ENCODE peak calls at places on chromosomes 1 and 21, in six cellular contexts. T, J, H, X, C and U are unnamed samples.

GRCh38 chr1:6410248-6410893 is 9.3 kb downstream of the HES2 start:
- DNase-seq in C (no peak), H (no peak), T (peak; percentile 39), J (no peak), X (no peak), U (no peak)

GRCh38 chr1:156644146-156644545 is 2.2 kb downstream of the BCAN start:
- DNase-seq in T (no peak), C (no peak), H (no peak), J (no peak), X (no peak), U (no peak)

GRCh38 chr1:198641506-198641905 is 2.7 kb downstream of the PTPRC start:
- DNase-seq in C (no peak), T (no peak), X (no peak), J (no peak), H (no peak), U (no peak)

GRCh38 chr1:235102993-235103411 is 25.6 kb downstream of the TOMM20 start:
- DNase-seq in C (no peak), J (no peak), T (no peak), X (no peak), H (no peak), U (no peak)

GRCh38 chr21:34890724-34891609 is 158.1 kb downstream of the RUNX1 start:
- DNase-seq in H (no peak), T (no peak), J (no peak), X (no peak), C (no peak), U (no peak)

GRCh38 chr1:93766451-93766850 is 84.8 kb upstream of the BCAR3 start:
- DNase-seq in H (no peak), X (no peak), T (no peak), J (no peak), C (no peak), U (no peak)

GRCh38 chr21:35136586-35137254 is 87.6 kb upstream of the RUNX1 start:
- DNase-seq in T (peak; percentile 49), H (no peak), C (no peak), J (peak; percentile 58), X (no peak), U (no peak)

GRCh38 chr1:101291562-101292035 is 54.8 kb downstream of the S1PR1 start:
- DNase-seq in H (no peak), T (peak; percentile 83), C (no peak), X (no peak), J (no peak), U (no peak)

GRCh38 chr1:43648448-43648847 is 1.5 kb upstream of the KDM4A start:
- DNase-seq in H (no peak), T (no peak), X (no peak), J (peak; percentile 1), C (no peak), U (no peak)

GRCh38 chr1:183609313-183609712 is 19.1 kb upstream of the NCF2 start:
- DNase-seq in T (peak; percentile 43), X (no peak), H (no peak), J (peak; percentile 27), C (no peak), U (no peak)

GRCh38 chr1:157691285-157691920 is 9.2 kb downstream of the FCRL3 start:
- DNase-seq in T (peak; percentile 7), C (no peak), H (peak; percentile 25), J (peak; percentile 33), X (no peak), U (no peak)

GRCh38 chr1:109959974-109960744 is 24.4 kb upstream of the AHCYL1 start:
- DNase-seq in C (no peak), X (no peak), H (no peak), J (no peak), T (peak; percentile 96), U (no peak)

GRCh38 chr1:20319456-20319855 is 28.8 kb downstream of the VWA5B1 start:
- DNase-seq in J (no peak), C (no peak), T (no peak), H (no peak), X (no peak), U (no peak)

GRCh38 chr1:22652881-22653316 is at the start of gene C1QB:
- DNase-seq in J (no peak), T (no peak), C (no peak), X (no peak), H (no peak), U (no peak)

GRCh38 chr1:209805875-209806760 is at the start of gene IRF6:
- DNase-seq in J (peak; percentile 96), X (peak; percentile 93), T (no peak), C (no peak), H (peak; percentile 72), U (peak; percentile 69)

GRCh38 chr1:236759252-236759859 is 35.7 kb upstream of the MTR start:
- DNase-seq in X (no peak), T (peak; percentile 35), H (peak; percentile 24), C (peak; percentile 7), J (peak; percentile 47), U (no peak)

GRCh38 chr1:99986656-99987225 is 16.9 kb downstream of the SLC35A3 start:
- DNase-seq in J (no peak), T (peak; percentile 35), X (no peak), H (no peak), C (no peak), U (no peak)

GRCh38 chr21:37475186-37475868 is 108.8 kb downstream of the DYRK1A start:
- DNase-seq in X (no peak), H (no peak), T (no peak), J (no peak), C (no peak), U (no peak)

GRCh38 chr1:2509589-2509988 is 16.8 kb downstream of the PANK4 start:
- DNase-seq in H (no peak), J (no peak), T (no peak), C (no peak), X (no peak), U (no peak)

GRCh38 chr1:22131875-22132486 is 10.9 kb downstream of the WNT4 start:
- DNase-seq in C (no peak), H (peak; percentile 94), J (peak; percentile 85), X (peak; percentile 43), T (peak; percentile 30), U (peak; percentile 90)

GRCh38 chr1:229485318-229485717 is 22.8 kb downstream of the NUP133 start:
- DNase-seq in X (no peak), H (no peak), T (no peak), C (no peak), J (no peak), U (no peak)

GRCh38 chr1:12003762-12004161 is 15.5 kb upstream of the MIIP start:
- DNase-seq in X (no peak), H (no peak), C (no peak), J (no peak), T (no peak), U (no peak)

GRCh38 chr1:12007204-12007603 is 12.1 kb upstream of the MIIP start:
- DNase-seq in H (no peak), T (no peak), X (no peak), C (no peak), J (no peak), U (no peak)

GRCh38 chr1:12006167-12006921 is 13.0 kb upstream of the MIIP start:
- DNase-seq in C (no peak), T (no peak), J (peak; percentile 49), X (no peak), H (no peak), U (no peak)

GRCh38 chr1:12001996-12002493 is 17.3 kb upstream of the MIIP start:
- DNase-seq in T (no peak), X (no peak), H (no peak), C (no peak), J (no peak), U (no peak)

DNA sequence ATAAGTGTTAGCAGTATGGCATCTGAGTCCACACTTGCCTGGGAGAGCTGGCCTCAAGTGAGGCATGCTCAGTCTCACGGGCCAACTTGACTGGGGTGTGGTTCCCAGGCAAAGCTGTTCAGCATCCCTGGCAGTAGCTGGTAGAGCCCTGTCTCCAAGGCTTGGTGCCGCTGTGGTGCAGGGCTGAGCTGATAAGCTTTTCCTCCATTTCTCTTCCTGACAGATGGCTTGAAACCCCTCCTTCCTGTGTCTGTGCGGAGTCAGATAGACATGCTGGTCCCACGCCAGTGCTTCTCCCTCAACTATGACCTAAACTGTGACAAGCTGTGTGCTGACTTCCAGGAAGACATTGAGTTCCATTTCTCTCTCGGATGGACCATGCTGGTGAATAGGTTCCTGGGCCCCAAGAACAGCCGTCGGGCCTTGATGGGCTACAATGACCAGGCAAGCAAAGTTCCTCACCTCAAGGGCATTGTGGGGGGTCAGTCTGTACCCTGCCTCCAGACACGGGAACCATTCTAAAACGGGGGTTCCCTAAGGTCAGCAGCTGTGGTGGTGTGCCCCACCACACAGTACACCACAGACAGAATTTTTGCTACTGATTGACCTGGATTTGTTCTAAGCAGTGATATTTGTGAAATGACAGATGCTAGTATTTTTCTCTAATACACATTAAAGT is 13.7 kb upstream of the MIIP start:
- DNase-seq in T (no peak), J (peak; percentile 91), C (no peak), X (no peak), H (no peak), U (no peak)
- TF ChIP-seq POLR2A in T (no peak), J (no peak), C (no peak), X (no peak), H (no peak), U (no peak)

DNA sequence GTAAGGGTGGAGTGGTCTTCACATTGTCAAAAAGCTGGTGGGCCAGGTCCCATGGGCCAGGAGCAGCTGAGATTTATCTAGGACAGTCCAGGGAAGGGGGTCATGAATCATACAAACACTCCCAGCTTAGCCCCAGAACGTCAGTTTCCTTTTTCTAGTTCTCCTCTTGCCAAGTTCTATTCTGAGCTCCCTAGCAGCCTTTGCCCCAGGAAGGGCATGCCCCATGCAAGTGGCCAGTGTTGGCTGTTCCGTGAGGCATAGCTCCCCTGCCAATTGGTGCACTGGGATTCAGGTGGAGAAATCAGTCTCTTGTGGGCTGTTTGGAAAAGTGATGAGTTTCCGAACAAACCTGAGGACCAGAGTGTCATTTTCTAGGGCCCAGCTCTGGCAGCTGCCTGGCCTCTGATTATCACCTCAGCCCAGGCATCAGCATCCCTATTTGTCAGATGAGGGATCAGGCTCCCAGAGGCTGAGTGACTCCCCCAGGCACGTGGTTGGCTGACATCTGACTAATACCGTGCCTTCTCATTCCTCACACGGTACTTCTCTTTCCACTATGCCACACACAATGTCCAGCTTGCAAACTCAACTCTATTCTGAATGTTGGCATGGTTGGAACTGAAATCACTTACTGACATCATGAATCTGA is 14.2 kb upstream of the MYOM3 start:
- DNase-seq in T (no peak), C (no peak), H (no peak), X (no peak), J (no peak), U (no peak)
- TF ChIP-seq POLR2AphosphoS5 in T (no peak), C (no peak), H (no peak), X (no peak), J (no peak), U (no peak)

DNA sequence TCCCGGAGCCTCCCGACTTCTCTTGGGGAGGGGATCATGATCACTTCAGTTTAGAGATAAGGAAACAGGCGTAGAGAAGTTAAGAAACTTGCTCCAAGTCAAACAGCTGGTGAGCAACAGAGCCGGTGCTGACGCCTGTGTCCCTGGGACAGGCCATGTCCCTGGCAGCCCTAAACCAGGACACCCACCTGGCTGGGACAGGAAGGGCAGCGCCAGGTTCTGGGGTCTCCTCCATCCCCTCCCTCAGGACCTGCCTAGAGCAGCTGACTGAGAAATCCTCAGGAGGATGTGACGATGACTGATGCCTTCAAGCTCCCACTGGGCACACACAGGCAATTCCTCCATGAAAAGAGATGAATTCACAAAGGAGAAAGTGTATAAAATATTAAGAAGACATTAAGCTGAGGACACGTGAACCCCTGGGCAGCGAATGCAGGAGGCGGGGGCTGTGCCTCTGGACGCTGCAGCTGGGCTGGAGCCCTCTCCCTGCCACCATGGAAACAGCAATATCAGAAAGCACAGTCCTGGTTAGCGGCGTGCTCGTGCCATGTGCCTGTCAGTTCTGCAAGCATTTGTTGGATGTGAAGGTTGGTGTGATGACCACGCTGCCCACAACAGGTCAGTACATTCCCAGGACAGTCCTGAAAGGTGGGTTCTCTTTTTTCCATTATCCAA is 40.1 kb upstream of the C1orf174 start:
- DNase-seq in C (no peak), T (no peak), H (no peak), X (no peak), J (no peak), U (no peak)
- TF ChIP-seq TAF1 in C (no peak), T (no peak), H (no peak), X (no peak), J (no peak), U (no peak)

GRCh38 chr1:206540044-206540758 is 32.9 kb downstream of the RASSF5 start:
- DNase-seq in H (no peak), C (no peak), J (no peak), T (no peak), X (no peak), U (no peak)
- TF ChIP-seq POLR2A in H (no peak), C (no peak), J (no peak), T (no peak), X (no peak), U (no peak)